ENCODE peak calls at places on chromosomes 2 and 18, in seven cellular contexts. D, P, X, M, V, F and Z are unnamed samples.
A peak's percentile ranks its signal among the peaks of the same experiment; 100 is the strongest.

GRCh38 chr2:126385983-126386382 is 270.0 kb upstream of the GYPC start:
- DNase-seq in M (no peak), V (no peak), P (no peak), X (no peak), D (no peak), F (no peak), Z (no peak)

GRCh38 chr2:59176737-59177136 is 935.6 kb upstream of the FANCL start:
- DNase-seq in M (no peak), V (no peak), F (no peak), X (no peak), D (no peak), P (no peak), Z (no peak)

GRCh38 chr18:3667255-3668137 is 217.5 kb downstream of the TGIF1 start:
- DNase-seq in V (no peak), M (no peak), F (no peak), P (no peak), X (no peak), D (no peak), Z (no peak)

GRCh38 chr2:64019083-64019974 is at the start of gene VPS54:
- DNase-seq in M (peak; percentile 70), V (peak; percentile 50), D (peak; percentile 21), X (peak; percentile 61), F (no peak), P (peak; percentile 67), Z (peak; percentile 84)

GRCh38 chr2:29751390-29751789 is 170.0 kb downstream of the ALK start:
- DNase-seq in X (no peak), M (no peak), D (no peak), V (no peak), P (no peak), F (no peak), Z (no peak)

GRCh38 chr18:7122376-7122775 is 4.8 kb upstream of the LAMA1 start:
- DNase-seq in F (no peak), X (no peak), P (no peak), V (no peak), D (no peak), M (no peak), Z (no peak)

GRCh38 chr2:224041554-224041953 is 2.5 kb upstream of the SERPINE2 start:
- DNase-seq in X (no peak), M (no peak), D (no peak), F (no peak), P (no peak), V (no peak), Z (no peak)

GRCh38 chr2:235659767-235660322 is 166.0 kb downstream of the AGAP1 start:
- DNase-seq in X (peak; percentile 47), D (no peak), V (peak; percentile 80), F (peak; percentile 71), M (no peak), P (peak; percentile 84), Z (no peak)

GRCh38 chr18:61677435-61677830 is 215.4 kb downstream of the RNF152 start:
- DNase-seq in M (no peak), V (no peak), D (no peak), X (no peak), P (no peak), F (no peak), Z (no peak)

GRCh38 chr2:218397502-218398436 is 1.9 kb upstream of the CTDSP1 start:
- DNase-seq in P (peak; percentile 86), F (no peak), V (peak; percentile 81), X (peak; percentile 87), M (peak; percentile 86), D (no peak), Z (no peak)

GRCh38 chr2:234324151-234324550 is 172.7 kb downstream of the ARL4C start:
- DNase-seq in X (no peak), F (no peak), V (no peak), D (no peak), M (no peak), P (no peak), Z (no peak)

GRCh38 chr18:58218111-58218510 is 174.1 kb downstream of the NEDD4L start:
- DNase-seq in D (no peak), F (no peak), P (peak; percentile 76), X (peak; percentile 16), V (peak; percentile 70), M (no peak), Z (no peak)

GRCh38 chr2:69298261-69298660 is 88.8 kb downstream of the GFPT1 start:
- DNase-seq in X (no peak), F (peak; percentile 78), P (peak; percentile 97), D (no peak), V (peak; percentile 83), M (no peak), Z (no peak)

GRCh38 chr2:205376071-205376470 is 306.2 kb upstream of the NRP2 start:
- DNase-seq in D (no peak), X (no peak), F (no peak), M (no peak), V (no peak), P (no peak), Z (no peak)

GRCh38 chr2:208074610-208075356 is 49.5 kb upstream of the PLEKHM3 start:
- DNase-seq in P (no peak), F (no peak), X (no peak), D (no peak), V (no peak), M (no peak), Z (no peak)

GRCh38 chr2:47503481-47504070 is 100.6 kb downstream of the MSH2 start:
- DNase-seq in D (no peak), M (no peak), X (no peak), F (no peak), V (no peak), P (no peak), Z (no peak)

GRCh38 chr2:29782087-29782486 is 139.3 kb downstream of the ALK start:
- DNase-seq in P (no peak), D (no peak), X (no peak), V (no peak), M (no peak), F (no peak), Z (no peak)

GRCh38 chr18:74050807-74051206 is 96.8 kb downstream of the FBXO15 start:
- DNase-seq in V (no peak), F (no peak), P (no peak), D (no peak), X (no peak), M (no peak), Z (no peak)

GRCh38 chr2:151051584-151052220 is 210.0 kb downstream of the RBM43 start:
- DNase-seq in F (no peak), V (peak; percentile 14), M (no peak), P (peak; percentile 60), X (peak; percentile 23), D (peak; percentile 4), Z (peak; percentile 3)

GRCh38 chr2:137924019-137924418 is 40.3 kb upstream of the HNMT start:
- DNase-seq in P (no peak), F (no peak), V (no peak), D (no peak), X (no peak), M (no peak), Z (no peak)